ENCODE peak calls at places on chromosomes 3 and 15, in nine cellular contexts. L is A549, R is brain microvascular endothelial cell, J is psoas muscle, O is breast epithelium, B is OCI-LY7, T is left ventricle myocardium inferior, F is pancreas, E is endothelial cell. A is an unnamed sample.

GRCh38 chr15:34435658-34436057 is 1.9 kb downstream of the GOLGA8A start:
- DNase-seq in L (no peak), R (no peak), J (no peak), O (no peak), B (no peak), T (no peak), F (no peak), E (no peak), A (no peak)

GRCh38 chr3:177287231-177287630 is 89.9 kb upstream of the TBL1XR1 start:
- DNase-seq in L (no peak), R (no peak), J (no peak), O (no peak), B (no peak), T (no peak), F (no peak), E (no peak), A (no peak)

GRCh38 chr15:50816191-50816590 is 50.7 kb upstream of the SPPL2A start:
- DNase-seq in L (no peak), R (no peak), J (no peak), O (no peak), B (no peak), T (no peak), F (no peak), E (no peak), A (no peak)

GRCh38 chr3:5198986-5199731 is 11.7 kb downstream of the EDEM1 start:
- DNase-seq in L (no peak), R (no peak), J (no peak), O (no peak), B (no peak), T (no peak), F (no peak), E (no peak), A (no peak)

GRCh38 chr3:183825380-183826161 is at the start of gene MAP6D1:
- DNase-seq in L (peak), R (peak), J (peak), O (no peak), B (peak), T (peak), F (peak), E (peak), A (peak)

GRCh38 chr15:100276519-100276918 is 65.3 kb downstream of the ADAMTS17 start:
- DNase-seq in L (no peak), R (no peak), J (no peak), O (no peak), B (no peak), T (no peak), F (no peak), E (no peak), A (no peak)

GRCh38 chr3:177498037-177498857 is 301.0 kb upstream of the TBL1XR1 start:
- DNase-seq in L (peak), R (peak), J (no peak), O (no peak), B (no peak), T (no peak), F (peak), E (no peak), A (no peak)

GRCh38 chr3:105458518-105459215 is 92.0 kb downstream of the ALCAM start:
- DNase-seq in L (no peak), R (peak), J (no peak), O (no peak), B (no peak), T (no peak), F (no peak), E (no peak), A (no peak)

GRCh38 chr3:117278424-117279190 is 569.0 kb downstream of the TUSC7 start:
- DNase-seq in L (peak), R (no peak), J (no peak), O (no peak), B (no peak), T (no peak), F (peak), E (no peak), A (no peak)

GRCh38 chr3:177473184-177473583 is 275.9 kb upstream of the TBL1XR1 start:
- DNase-seq in L (no peak), R (peak), J (no peak), O (no peak), B (no peak), T (no peak), F (no peak), E (no peak), A (no peak)

GRCh38 chr3:142808103-142808917 is 80.6 kb downstream of the PCOLCE2 start:
- DNase-seq in L (peak), R (peak), J (no peak), O (no peak), B (no peak), T (no peak), F (no peak), E (no peak), A (no peak)

GRCh38 chr3:159787191-159787590 is 201.4 kb upstream of the IL12A start:
- DNase-seq in L (peak), R (peak), J (no peak), O (no peak), B (no peak), T (no peak), F (no peak), E (no peak), A (no peak)

GRCh38 chr3:170387952-170388351 is 30.4 kb downstream of the SKIL start:
- DNase-seq in L (no peak), R (no peak), J (no peak), O (no peak), B (no peak), T (no peak), F (no peak), E (no peak), A (no peak)

GRCh38 chr3:4994144-4994730 is 15.0 kb downstream of the BHLHE40 start:
- DNase-seq in L (no peak), R (peak), J (no peak), O (peak), B (no peak), T (no peak), F (no peak), E (no peak), A (no peak)

GRCh38 chr3:71582612-71583568 is 638 bp downstream of the FOXP1 start:
- DNase-seq in L (no peak), R (peak), J (peak), O (peak), B (peak), T (peak), F (peak), E (peak), A (peak)

DNA sequence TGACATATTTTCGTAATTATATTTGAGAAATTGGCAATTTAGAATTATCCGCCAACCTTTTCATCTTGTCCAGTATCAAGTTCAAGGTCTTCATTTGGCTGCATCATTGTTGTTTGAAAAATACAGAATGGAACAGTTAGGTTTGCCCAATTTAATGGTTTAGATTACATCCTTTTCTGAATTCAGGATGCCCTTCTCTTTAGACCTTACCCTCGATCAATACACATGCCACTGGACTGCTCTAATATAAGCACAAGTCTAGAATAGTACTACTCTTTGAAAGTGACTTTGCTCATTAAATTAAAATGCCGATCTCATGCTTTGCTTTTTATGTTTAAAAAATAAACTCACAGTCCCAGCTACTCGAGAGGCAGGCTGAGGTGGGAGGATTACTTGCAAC is 44.5 kb downstream of the PXK start:
- DNase-seq in L (no peak), R (no peak), J (no peak), O (no peak), B (no peak), T (no peak), F (no peak), E (no peak), A (no peak)
- TF ChIP-seq CTCF in L (no peak), R (no peak), J (no peak), O (no peak), B (no peak), T (no peak), F (no peak), E (no peak), A (no peak)

DNA sequence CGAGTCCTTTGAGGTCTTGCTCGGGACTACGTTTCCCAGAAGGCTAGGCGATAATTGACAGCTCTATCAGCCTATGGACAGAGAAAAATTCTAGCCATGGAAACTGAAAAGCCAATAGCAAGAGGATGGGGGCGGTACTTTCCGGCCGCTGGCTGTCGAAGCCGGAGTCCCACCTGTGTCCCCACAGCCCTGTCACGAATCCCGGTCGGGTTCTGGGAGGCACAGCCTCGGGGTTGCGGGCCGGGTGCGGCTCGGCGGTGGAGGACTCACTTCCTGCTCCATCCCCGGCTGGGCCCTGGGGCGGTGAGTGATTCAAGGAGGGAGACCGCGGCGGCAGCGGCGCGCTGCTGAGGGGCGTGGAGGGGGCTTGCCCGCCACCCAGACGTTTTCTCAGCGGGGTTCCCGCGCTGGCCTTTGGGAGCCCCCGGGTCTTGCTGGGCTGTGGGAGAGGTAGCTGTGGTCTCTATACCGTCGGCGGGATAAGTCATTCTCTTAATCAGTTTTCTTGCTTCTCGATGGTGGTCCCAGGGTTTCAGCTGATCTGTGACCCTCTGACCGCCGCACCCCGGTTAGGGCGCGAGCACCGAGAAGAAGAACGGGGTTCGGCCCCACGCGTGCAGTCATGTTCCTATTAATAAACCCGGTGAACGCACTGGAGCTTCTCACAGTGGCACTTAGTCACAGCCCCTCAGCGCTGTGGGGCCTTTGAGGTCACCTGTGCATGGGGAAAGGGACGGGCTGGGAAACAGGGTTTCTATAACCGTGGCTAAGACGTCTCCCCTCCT is at the start of gene ZNF774:
- DNase-seq in L (peak), R (peak), J (peak), O (peak), B (peak), T (peak), F (peak), E (peak), A (peak)
- TF ChIP-seq CTCF in L (no peak), R (no peak), J (no peak), O (no peak), B (no peak), T (no peak), F (no peak), E (no peak), A (no peak)

GRCh38 chr3:14456794-14457193 is 54.4 kb downstream of the SLC6A6 start:
- DNase-seq in L (no peak), R (no peak), J (no peak), O (no peak), B (no peak), T (no peak), F (no peak), E (no peak), A (no peak)
- TF ChIP-seq CTCF in L (no peak), R (no peak), J (no peak), O (no peak), B (no peak), T (no peak), F (no peak), E (no peak), A (no peak)

GRCh38 chr3:3578723-3579122 is 220.5 kb upstream of the LRRN1 start:
- DNase-seq in L (no peak), R (no peak), J (no peak), O (no peak), B (no peak), T (no peak), F (no peak), E (no peak), A (no peak)
- TF ChIP-seq CTCF in L (no peak), R (no peak), J (no peak), O (no peak), B (no peak), T (no peak), F (no peak), E (no peak), A (no peak)

DNA sequence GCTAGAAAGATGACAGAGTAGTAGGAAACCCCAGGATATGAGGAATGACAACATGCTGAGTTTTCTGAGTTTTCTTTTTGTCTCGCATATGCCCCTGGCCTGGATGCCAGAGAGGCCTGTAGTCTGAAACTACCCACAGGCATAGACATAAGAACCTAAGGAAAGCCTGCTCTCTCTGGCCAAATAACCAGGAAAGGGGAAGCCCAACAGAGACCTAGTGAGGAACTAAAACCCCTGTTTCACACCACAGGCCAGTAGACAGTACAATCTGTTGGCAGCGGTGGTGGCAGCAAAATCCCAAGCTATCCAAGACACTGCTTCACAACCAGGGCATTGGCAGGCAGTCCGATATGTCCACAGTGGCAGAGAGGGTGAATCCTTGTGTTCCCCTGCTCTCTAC is 55.0 kb upstream of the DCP1A start:
- DNase-seq in L (no peak), R (no peak), J (no peak), O (no peak), B (no peak), T (no peak), F (no peak), E (no peak), A (no peak)
- TF ChIP-seq CTCF in L (no peak), R (no peak), J (no peak), O (no peak), B (no peak), T (no peak), F (no peak), E (no peak), A (no peak)

GRCh38 chr3:20343790-20344189 is 157.8 kb upstream of the SGO1 start:
- DNase-seq in L (no peak), R (no peak), J (no peak), O (no peak), B (no peak), T (no peak), F (no peak), E (no peak), A (no peak)
- TF ChIP-seq CTCF in L (no peak), R (no peak), J (no peak), O (no peak), B (no peak), T (no peak), F (no peak), E (no peak), A (no peak)

A was measured in neural crest cell.